ENCODE peak calls at places on chromosomes 6 and 20, in four cellular contexts. T is iris pigment epithelial cell; O is dermis blood vessel endothelial cell; J is stimulated activated CD4-positive, alpha-beta T cell treated with anti-CD3 and anti-CD28 coated beads, Interleukin-1b, Interleukin-23, amount 100 ng/mL, for 48 hours. X is an unnamed sample.

GRCh38 chr6:91376686-91377085 is 789.8 kb upstream of the MAP3K7 start:
- DNase-seq in T (no peak), O (no peak), J (no peak), X (no peak)

GRCh38 chr6:127458190-127458589 is 999 bp downstream of the KIAA0408 start:
- DNase-seq in T (peak), O (no peak), J (no peak), X (no peak)

GRCh38 chr6:18397701-18398100 is 10.6 kb downstream of the RNF144B start:
- DNase-seq in T (no peak), O (no peak), J (no peak), X (no peak)

GRCh38 chr6:68572525-68572924 is 62.6 kb upstream of the ADGRB3 start:
- DNase-seq in T (peak), O (no peak), J (no peak), X (no peak)

GRCh38 chr6:155495011-155495768 is 39.6 kb upstream of the NOX3 start:
- DNase-seq in T (peak), O (peak), J (no peak), X (no peak)

GRCh38 chr6:20778917-20779316 is 244.7 kb downstream of the CDKAL1 start:
- DNase-seq in T (no peak), O (no peak), J (no peak), X (no peak)

GRCh38 chr20:35773154-35773751 is 1.4 kb downstream of the PHF20 start:
- DNase-seq in T (peak), O (peak), J (peak), X (no peak)

GRCh38 chr6:2471474-2471873 is 226.1 kb upstream of the GMDS start:
- DNase-seq in T (no peak), O (no peak), J (no peak), X (no peak)

GRCh38 chr6:161268526-161269210 is 5.2 kb downstream of the AGPAT4 start:
- DNase-seq in T (no peak), O (no peak), J (no peak), X (no peak)

GRCh38 chr6:35427851-35428321 is 24.3 kb upstream of the FANCE start:
- DNase-seq in T (peak), O (peak), J (no peak), X (peak)

GRCh38 chr6:41922154-41922553 is 855 bp downstream of the BYSL start:
- DNase-seq in T (no peak), O (peak), J (no peak), X (no peak)

GRCh38 chr6:14384175-14384949 is 266.8 kb downstream of the CD83 start:
- DNase-seq in T (no peak), O (no peak), J (no peak), X (no peak)

GRCh38 chr6:68958327-68958726 is 323.2 kb downstream of the ADGRB3 start:
- DNase-seq in T (peak), O (no peak), J (no peak), X (no peak)

GRCh38 chr6:20741490-20741889 is 207.2 kb downstream of the CDKAL1 start:
- DNase-seq in T (no peak), O (no peak), J (no peak), X (no peak)

GRCh38 chr6:150696156-150696555 is 96.5 kb downstream of the PLEKHG1 start:
- DNase-seq in T (no peak), O (no peak), J (no peak), X (no peak)

X was measured in dermis microvascular lymphatic vessel endothelial cell.